ENCODE peak calls at places on chromosome X, in six cellular contexts. One of them, this sample, is unnamed.

GRCh38 chrX:154063234-154063633 is 34.3 kb downstream of the MECP2 start:
- ATAC-seq in GM23338: no peak
- ATAC-seq in HCT116: no peak
- ATAC-seq in upper lobe of left lung: no peak
- ATAC-seq in Panc1: no peak
- ATAC-seq in HepG2: no peak
- ATAC-seq in this sample: no peak

GRCh38 chrX:18548996-18549395 is 122.9 kb downstream of the RS1 start:
- ATAC-seq in GM23338: no peak
- ATAC-seq in HCT116: no peak
- ATAC-seq in upper lobe of left lung: no peak
- ATAC-seq in Panc1: no peak
- ATAC-seq in HepG2: no peak
- ATAC-seq in this sample: no peak

GRCh38 chrX:112646651-112647050 is 33.1 kb downstream of the LHFPL1 start:
- ATAC-seq in GM23338: no peak
- ATAC-seq in HCT116: no peak
- ATAC-seq in upper lobe of left lung: no peak
- ATAC-seq in Panc1: no peak
- ATAC-seq in HepG2: no peak
- ATAC-seq in this sample: no peak

GRCh38 chrX:154805696-154806091 is 409 bp upstream of the MPP1 start:
- ATAC-seq in GM23338: no peak
- ATAC-seq in HCT116: no peak
- ATAC-seq in upper lobe of left lung: peak; percentile 25
- ATAC-seq in Panc1: peak; percentile 54
- ATAC-seq in HepG2: peak; percentile 54
- ATAC-seq in this sample: peak; percentile 42

GRCh38 chrX:94216738-94217137 is 542.7 kb downstream of the FAM133A start:
- ATAC-seq in GM23338: peak; percentile 84
- ATAC-seq in HCT116: no peak
- ATAC-seq in upper lobe of left lung: no peak
- ATAC-seq in Panc1: no peak
- ATAC-seq in HepG2: no peak
- ATAC-seq in this sample: no peak

GRCh38 chrX:13376857-13377441 is 57.1 kb upstream of the ATXN3L start:
- ATAC-seq in GM23338: no peak
- ATAC-seq in HCT116: no peak
- ATAC-seq in upper lobe of left lung: peak; percentile 81
- ATAC-seq in Panc1: no peak
- ATAC-seq in HepG2: no peak
- ATAC-seq in this sample: peak; percentile 44

GRCh38 chrX:108740299-108740774 is 4.0 kb upstream of the IRS4 start:
- ATAC-seq in GM23338: no peak
- ATAC-seq in HCT116: no peak
- ATAC-seq in upper lobe of left lung: no peak
- ATAC-seq in Panc1: no peak
- ATAC-seq in HepG2: no peak
- ATAC-seq in this sample: no peak

GRCh38 chrX:111090458-111090857 is 5.5 kb upstream of the PAK3 start:
- ATAC-seq in GM23338: no peak
- ATAC-seq in HCT116: no peak
- ATAC-seq in upper lobe of left lung: no peak
- ATAC-seq in Panc1: no peak
- ATAC-seq in HepG2: no peak
- ATAC-seq in this sample: no peak

GRCh38 chrX:152842772-152843338 is 12.0 kb downstream of the NSDHL start:
- ATAC-seq in GM23338: no peak
- ATAC-seq in HCT116: no peak
- ATAC-seq in upper lobe of left lung: no peak
- ATAC-seq in Panc1: no peak
- ATAC-seq in HepG2: no peak
- ATAC-seq in this sample: no peak

GRCh38 chrX:29285670-29286069 is 698.4 kb downstream of the IL1RAPL1 start:
- ATAC-seq in GM23338: no peak
- ATAC-seq in HCT116: no peak
- ATAC-seq in upper lobe of left lung: no peak
- ATAC-seq in Panc1: no peak
- ATAC-seq in HepG2: no peak
- ATAC-seq in this sample: no peak

GRCh38 chrX:108299101-108299591 is 139.1 kb downstream of the COL4A6 start:
- ATAC-seq in GM23338: peak; percentile 84
- ATAC-seq in HCT116: no peak
- ATAC-seq in upper lobe of left lung: no peak
- ATAC-seq in Panc1: no peak
- ATAC-seq in HepG2: peak; percentile 57
- ATAC-seq in this sample: no peak

GRCh38 chrX:6226646-6227444 is 1.8 kb downstream of the NLGN4X start:
- ATAC-seq in GM23338: peak; percentile 52
- ATAC-seq in HCT116: no peak
- ATAC-seq in upper lobe of left lung: no peak
- ATAC-seq in Panc1: no peak
- ATAC-seq in HepG2: no peak
- ATAC-seq in this sample: peak; percentile 22

GRCh38 chrX:155048997-155049619 is 21.8 kb downstream of the CMC4 start:
- ATAC-seq in GM23338: peak; percentile 92
- ATAC-seq in HCT116: peak; percentile 78
- ATAC-seq in upper lobe of left lung: peak; percentile 39
- ATAC-seq in Panc1: peak; percentile 83
- ATAC-seq in HepG2: peak; percentile 69
- ATAC-seq in this sample: peak; percentile 67

GRCh38 chrX:30904632-30905031 is 15.6 kb upstream of the TAB3 start:
- ATAC-seq in GM23338: no peak
- ATAC-seq in HCT116: no peak
- ATAC-seq in upper lobe of left lung: no peak
- ATAC-seq in Panc1: no peak
- ATAC-seq in HepG2: peak; percentile 62
- ATAC-seq in this sample: no peak

GRCh38 chrX:15908891-15909290 is 54.3 kb upstream of the AP1S2 start:
- ATAC-seq in GM23338: peak; percentile 50
- ATAC-seq in HCT116: no peak
- ATAC-seq in upper lobe of left lung: no peak
- ATAC-seq in Panc1: no peak
- ATAC-seq in HepG2: peak; percentile 63
- ATAC-seq in this sample: no peak

GRCh38 chrX:15906544-15906943 is 51.9 kb upstream of the AP1S2 start:
- ATAC-seq in GM23338: no peak
- ATAC-seq in HCT116: no peak
- ATAC-seq in upper lobe of left lung: no peak
- ATAC-seq in Panc1: no peak
- ATAC-seq in HepG2: no peak
- ATAC-seq in this sample: no peak

DNA sequence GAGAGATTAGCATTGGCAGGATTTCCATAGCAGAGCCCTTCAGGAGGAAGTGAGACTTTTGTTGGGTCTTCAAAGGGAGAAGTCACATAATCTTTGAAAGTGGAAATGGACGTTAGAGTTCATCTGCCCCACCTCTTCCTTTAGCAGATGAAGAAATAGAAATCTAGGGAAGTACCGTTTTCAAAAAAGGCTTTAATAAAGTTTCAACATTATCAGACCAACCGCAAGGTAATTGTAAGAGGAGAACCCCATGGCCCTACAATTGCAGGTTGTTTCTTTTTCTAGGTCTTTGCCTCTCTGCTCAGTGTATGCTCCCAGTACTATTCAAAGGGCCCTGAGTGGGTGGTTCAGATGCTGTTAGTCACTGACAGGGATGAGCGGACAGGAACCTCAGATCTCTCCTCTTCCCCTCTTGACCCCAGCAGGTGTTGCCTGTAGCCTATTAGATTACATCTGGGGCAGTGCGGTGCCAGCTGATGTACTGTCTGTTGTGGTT is 48.6 kb upstream of the AP1S2 start:
- ATAC-seq in GM23338: no peak
- ATAC-seq in HCT116: no peak
- ATAC-seq in upper lobe of left lung: peak; percentile 43
- ATAC-seq in Panc1: no peak
- ATAC-seq in HepG2: no peak
- ATAC-seq in this sample: no peak
- H3K27ac ChIP-seq in GM23338: no peak overlapping the region
- H3K27ac ChIP-seq in HCT116: no peak overlapping the region
- H3K27ac ChIP-seq in upper lobe of left lung: no peak overlapping the region
- H3K27ac ChIP-seq in Panc1: no peak overlapping the region
- H3K27ac ChIP-seq in HepG2: no peak overlapping the region
- H3K27ac ChIP-seq in this sample: no peak overlapping the region

DNA sequence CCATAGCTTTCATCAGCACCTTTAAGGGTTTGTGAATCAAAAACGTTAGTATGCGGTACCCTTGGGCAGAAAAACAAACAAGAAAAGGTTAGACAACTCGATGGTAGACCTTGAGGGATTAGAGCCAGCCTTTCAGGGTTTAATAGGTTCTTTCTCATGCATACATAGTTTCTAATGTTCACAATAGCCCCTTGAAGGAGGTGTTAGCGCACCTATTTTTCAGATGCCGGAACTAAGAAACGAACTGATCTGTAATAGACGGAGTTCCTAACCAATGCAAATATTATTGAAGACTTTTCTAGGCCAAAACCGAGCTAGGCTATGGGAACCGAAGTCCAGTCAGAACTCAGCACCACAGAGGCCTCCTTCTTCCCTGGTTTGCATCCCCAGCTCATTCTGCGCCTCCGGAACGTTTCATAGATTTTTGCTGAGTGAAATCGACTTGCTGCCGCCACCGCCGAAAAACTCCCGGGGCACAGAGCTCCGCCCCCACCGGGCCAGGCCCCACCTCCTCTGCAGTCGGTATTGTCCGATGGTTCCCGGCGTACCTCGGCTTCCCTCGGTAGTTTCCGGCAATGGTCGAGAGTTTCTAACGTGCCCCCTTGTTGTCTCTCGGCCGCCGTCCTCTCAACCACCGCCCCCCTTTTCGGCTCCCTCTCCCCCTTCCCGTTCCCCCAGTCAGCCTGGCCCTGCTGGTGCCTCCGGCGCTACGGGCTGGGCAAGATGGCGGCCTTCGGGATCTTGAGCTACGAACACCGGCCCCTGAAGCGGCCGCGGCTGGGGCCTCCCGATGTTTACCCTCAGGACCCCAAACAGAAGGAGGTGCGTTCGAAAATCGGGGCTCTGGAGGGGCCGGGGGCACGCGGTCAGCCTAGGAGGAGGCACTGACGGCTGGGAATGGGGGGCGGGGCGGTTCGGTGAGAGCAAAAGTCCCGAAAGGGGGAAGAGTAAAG is at the start of gene MED12:
- ATAC-seq in GM23338: peak; percentile 91
- ATAC-seq in HCT116: peak; percentile 99
- ATAC-seq in upper lobe of left lung: peak; percentile 98
- ATAC-seq in Panc1: peak; percentile 99
- ATAC-seq in HepG2: peak; percentile 96
- ATAC-seq in this sample: peak; percentile 93
- TF ChIP-seq POLR2AphosphoS5 in GM23338: no peak
- TF ChIP-seq POLR2AphosphoS5 in HCT116: peak; percentile 82
- TF ChIP-seq POLR2AphosphoS5 in upper lobe of left lung: peak; percentile 61
- TF ChIP-seq POLR2AphosphoS5 in Panc1: peak; percentile 47
- TF ChIP-seq POLR2AphosphoS5 in HepG2: peak; percentile 47
- TF ChIP-seq POLR2AphosphoS5 in this sample: no peak

GRCh38 chrX:150446995-150447394 is 83.9 kb downstream of the MAMLD1 start:
- ATAC-seq in GM23338: no peak
- ATAC-seq in HCT116: no peak
- ATAC-seq in upper lobe of left lung: no peak
- ATAC-seq in Panc1: no peak
- ATAC-seq in HepG2: no peak
- ATAC-seq in this sample: no peak
- H3K27ac ChIP-seq in GM23338: no peak overlapping the region
- H3K27ac ChIP-seq in HCT116: no peak overlapping the region
- H3K27ac ChIP-seq in upper lobe of left lung: no peak overlapping the region
- H3K27ac ChIP-seq in Panc1: no peak overlapping the region
- H3K27ac ChIP-seq in HepG2: no peak overlapping the region
- H3K27ac ChIP-seq in this sample: no peak overlapping the region

DNA sequence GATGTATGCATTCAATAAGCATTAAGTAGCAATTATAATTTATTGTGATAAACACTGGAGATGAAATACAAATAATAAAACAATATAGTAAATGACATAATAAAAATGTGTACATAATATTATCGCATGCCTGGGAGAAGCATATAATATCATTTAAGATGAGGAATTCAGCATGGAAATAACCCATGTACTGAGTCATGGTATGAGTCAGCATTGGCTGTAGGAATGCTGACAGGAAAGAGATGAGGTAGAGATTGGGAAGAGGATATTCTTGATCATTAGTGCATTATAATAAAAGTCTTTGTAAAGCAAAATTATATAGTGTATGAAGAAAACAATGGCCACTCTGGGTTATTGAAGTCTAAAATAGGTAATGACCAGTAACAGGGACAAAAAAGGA is 82.8 kb downstream of the MAGEB10 start:
- ATAC-seq in GM23338: no peak
- ATAC-seq in HCT116: no peak
- ATAC-seq in upper lobe of left lung: no peak
- ATAC-seq in Panc1: no peak
- ATAC-seq in HepG2: no peak
- ATAC-seq in this sample: no peak
- TF ChIP-seq POLR2AphosphoS5 in GM23338: no peak
- TF ChIP-seq POLR2AphosphoS5 in HCT116: no peak
- TF ChIP-seq POLR2AphosphoS5 in upper lobe of left lung: no peak
- TF ChIP-seq POLR2AphosphoS5 in Panc1: no peak
- TF ChIP-seq POLR2AphosphoS5 in HepG2: no peak
- TF ChIP-seq POLR2AphosphoS5 in this sample: no peak

GRCh38 chrX:40579880-40580536 is 762 bp upstream of the ATP6AP2 start:
- ATAC-seq in GM23338: peak; percentile 59
- ATAC-seq in HCT116: peak; percentile 63
- ATAC-seq in upper lobe of left lung: peak; percentile 73
- ATAC-seq in Panc1: peak; percentile 72
- ATAC-seq in HepG2: peak; percentile 55
- ATAC-seq in this sample: peak; percentile 69

GRCh38 chrX:40578039-40578438 is 2.7 kb upstream of the ATP6AP2 start:
- ATAC-seq in GM23338: no peak
- ATAC-seq in HCT116: no peak
- ATAC-seq in upper lobe of left lung: no peak
- ATAC-seq in Panc1: no peak
- ATAC-seq in HepG2: no peak
- ATAC-seq in this sample: no peak

GRCh38 chrX:40579139-40579538 is 1.6 kb upstream of the ATP6AP2 start:
- ATAC-seq in GM23338: no peak
- ATAC-seq in HCT116: no peak
- ATAC-seq in upper lobe of left lung: no peak
- ATAC-seq in Panc1: no peak
- ATAC-seq in HepG2: no peak
- ATAC-seq in this sample: no peak

GRCh38 chrX:40581333-40581910 is 652 bp downstream of the ATP6AP2 start:
- ATAC-seq in GM23338: no peak
- ATAC-seq in HCT116: no peak
- ATAC-seq in upper lobe of left lung: no peak
- ATAC-seq in Panc1: no peak
- ATAC-seq in HepG2: no peak
- ATAC-seq in this sample: no peak

GRCh38 chrX:40580537-40581332 is at the start of gene ATP6AP2:
- ATAC-seq in GM23338: peak; percentile 97
- ATAC-seq in HCT116: peak; percentile 97
- ATAC-seq in upper lobe of left lung: peak; percentile 99
- ATAC-seq in Panc1: peak; percentile 99
- ATAC-seq in HepG2: peak; percentile 98
- ATAC-seq in this sample: peak; percentile 98
- H3K27ac ChIP-seq in GM23338: no peak within 1 kb of the TSS
- H3K27ac ChIP-seq in HCT116: peak within 1 kb of the TSS; percentile 43
- H3K27ac ChIP-seq in upper lobe of left lung: peak within 1 kb of the TSS; percentile 85
- H3K27ac ChIP-seq in Panc1: peak within 1 kb of the TSS; percentile 63
- H3K27ac ChIP-seq in HepG2: peak within 1 kb of the TSS; percentile 26
- H3K27ac ChIP-seq in this sample: peak within 1 kb of the TSS; percentile 93